ENCODE peak calls at places on chromosome 13, in six cellular contexts. One of them, this sample, is unnamed.

GRCh38 chr13:50081106-50081898 is 66.1 kb downstream of the KCNRG start:
- DNase-seq in heart left ventricle: peak
- DNase-seq in esophagus squamous epithelium: peak
- DNase-seq in Peyer's patch: peak
- DNase-seq in body of pancreas: peak
- DNase-seq in uterus: peak
- DNase-seq in this sample: peak

GRCh38 chr13:112053744-112054615 is 13.0 kb upstream of the SOX1 start:
- DNase-seq in heart left ventricle: no peak
- DNase-seq in uterus: no peak
- DNase-seq in body of pancreas: no peak
- DNase-seq in esophagus squamous epithelium: no peak
- DNase-seq in Peyer's patch: no peak
- DNase-seq in this sample: no peak

GRCh38 chr13:49976314-49977258 is 20.3 kb upstream of the TRIM13 start:
- DNase-seq in uterus: peak
- DNase-seq in Peyer's patch: peak
- DNase-seq in esophagus squamous epithelium: peak
- DNase-seq in heart left ventricle: peak
- DNase-seq in body of pancreas: peak
- DNase-seq in this sample: peak

GRCh38 chr13:97223711-97224461 is 1.8 kb downstream of the MBNL2 start:
- DNase-seq in esophagus squamous epithelium: no peak
- DNase-seq in uterus: peak
- DNase-seq in body of pancreas: peak
- DNase-seq in heart left ventricle: peak
- DNase-seq in Peyer's patch: peak
- DNase-seq in this sample: no peak

GRCh38 chr13:24802074-24802473 is 38.1 kb downstream of the RNF17 start:
- DNase-seq in Peyer's patch: no peak
- DNase-seq in esophagus squamous epithelium: no peak
- DNase-seq in body of pancreas: no peak
- DNase-seq in heart left ventricle: no peak
- DNase-seq in uterus: no peak
- DNase-seq in this sample: no peak

GRCh38 chr13:35818577-35819165 is 312.5 kb downstream of the DCLK1 start:
- DNase-seq in esophagus squamous epithelium: no peak
- DNase-seq in heart left ventricle: no peak
- DNase-seq in body of pancreas: no peak
- DNase-seq in Peyer's patch: no peak
- DNase-seq in uterus: no peak
- DNase-seq in this sample: no peak

GRCh38 chr13:109764474-109765292 is 21.7 kb downstream of the IRS2 start:
- DNase-seq in heart left ventricle: no peak
- DNase-seq in Peyer's patch: no peak
- DNase-seq in uterus: no peak
- DNase-seq in esophagus squamous epithelium: no peak
- DNase-seq in body of pancreas: no peak
- DNase-seq in this sample: no peak

GRCh38 chr13:25819856-25820530 is 231.8 kb downstream of the SHISA2 start:
- DNase-seq in body of pancreas: peak
- DNase-seq in uterus: no peak
- DNase-seq in heart left ventricle: no peak
- DNase-seq in Peyer's patch: no peak
- DNase-seq in esophagus squamous epithelium: no peak
- DNase-seq in this sample: no peak

GRCh38 chr13:45381196-45381595 is 37.0 kb downstream of the SLC25A30 start:
- DNase-seq in Peyer's patch: no peak
- DNase-seq in esophagus squamous epithelium: no peak
- DNase-seq in body of pancreas: no peak
- DNase-seq in uterus: no peak
- DNase-seq in heart left ventricle: no peak
- DNase-seq in this sample: peak

GRCh38 chr13:76833465-76833864 is 52.7 kb downstream of the KCTD12 start:
- DNase-seq in esophagus squamous epithelium: no peak
- DNase-seq in heart left ventricle: no peak
- DNase-seq in uterus: no peak
- DNase-seq in body of pancreas: no peak
- DNase-seq in Peyer's patch: no peak
- DNase-seq in this sample: no peak

GRCh38 chr13:76832258-76832988 is 53.8 kb downstream of the KCTD12 start:
- DNase-seq in uterus: no peak
- DNase-seq in body of pancreas: no peak
- DNase-seq in heart left ventricle: no peak
- DNase-seq in Peyer's patch: no peak
- DNase-seq in esophagus squamous epithelium: no peak
- DNase-seq in this sample: no peak

GRCh38 chr13:76836311-76836710 is 49.9 kb downstream of the KCTD12 start:
- DNase-seq in uterus: no peak
- DNase-seq in body of pancreas: no peak
- DNase-seq in Peyer's patch: no peak
- DNase-seq in esophagus squamous epithelium: no peak
- DNase-seq in heart left ventricle: no peak
- DNase-seq in this sample: no peak

GRCh38 chr13:76837811-76838210 is 48.4 kb downstream of the KCTD12 start:
- DNase-seq in Peyer's patch: no peak
- DNase-seq in heart left ventricle: no peak
- DNase-seq in esophagus squamous epithelium: no peak
- DNase-seq in uterus: no peak
- DNase-seq in body of pancreas: no peak
- DNase-seq in this sample: no peak
- H3K4me3 ChIP-seq in Peyer's patch: no peak
- H3K4me3 ChIP-seq in heart left ventricle: no peak
- H3K4me3 ChIP-seq in esophagus squamous epithelium: no peak
- H3K4me3 ChIP-seq in uterus: no peak
- H3K4me3 ChIP-seq in body of pancreas: no peak
- H3K4me3 ChIP-seq in this sample: no peak

GRCh38 chr13:110944121-110944967 is 29.5 kb upstream of the ANKRD10 start:
- DNase-seq in esophagus squamous epithelium: no peak
- DNase-seq in Peyer's patch: no peak
- DNase-seq in heart left ventricle: no peak
- DNase-seq in body of pancreas: peak
- DNase-seq in uterus: no peak
- DNase-seq in this sample: no peak
- TF ChIP-seq CTCF in esophagus squamous epithelium: peak
- TF ChIP-seq CTCF in Peyer's patch: peak
- TF ChIP-seq CTCF in heart left ventricle: peak
- TF ChIP-seq CTCF in body of pancreas: peak
- TF ChIP-seq CTCF in uterus: peak
- TF ChIP-seq CTCF in this sample: no peak

DNA sequence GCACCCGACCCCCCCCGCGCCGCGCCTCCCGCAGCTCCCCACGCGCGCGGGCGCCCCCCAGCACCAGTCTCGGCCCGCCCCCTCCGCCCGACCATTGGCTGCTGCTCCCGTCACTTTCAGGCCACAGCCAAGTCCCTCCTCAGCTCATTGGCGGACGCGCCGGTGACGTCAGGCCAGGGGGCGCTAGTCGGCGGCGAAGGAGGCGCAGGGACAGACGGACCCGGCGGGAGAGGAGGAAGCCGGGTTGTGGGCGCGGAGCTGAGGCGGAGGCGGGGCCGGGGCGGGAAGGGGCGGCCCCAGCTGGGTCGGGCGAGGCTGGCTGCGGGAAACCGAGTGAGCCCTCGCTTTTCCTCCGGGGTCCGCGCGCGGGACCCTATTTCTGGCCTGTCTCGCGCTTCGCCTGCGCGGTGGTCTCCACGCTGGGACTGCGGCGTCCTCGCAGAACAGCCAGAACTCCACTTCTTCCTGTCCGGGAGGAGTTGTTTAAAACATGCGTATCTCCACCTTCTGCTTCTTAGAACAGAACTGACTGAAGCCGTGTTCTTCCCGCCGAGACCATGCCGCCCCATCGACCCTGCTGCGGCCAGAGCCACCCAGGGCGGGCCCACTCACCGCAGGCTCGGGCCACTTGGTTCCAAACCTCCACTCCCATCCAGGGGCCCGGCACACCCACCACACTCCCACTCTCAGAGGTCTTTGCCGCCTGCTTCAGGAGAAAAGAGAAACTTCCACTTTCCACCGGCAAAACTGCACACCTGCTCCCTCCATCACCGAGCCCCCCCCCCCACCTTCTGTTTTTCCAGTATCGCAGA is 459 bp upstream of the TMTC4 start:
- DNase-seq in Peyer's patch: peak
- DNase-seq in esophagus squamous epithelium: peak
- DNase-seq in body of pancreas: peak
- DNase-seq in heart left ventricle: peak
- DNase-seq in uterus: peak
- DNase-seq in this sample: peak
- TF ChIP-seq POLR2A in Peyer's patch: no peak
- TF ChIP-seq POLR2A in esophagus squamous epithelium: peak
- TF ChIP-seq POLR2A in body of pancreas: peak
- TF ChIP-seq POLR2A in heart left ventricle: peak
- TF ChIP-seq POLR2A in uterus: peak
- TF ChIP-seq POLR2A in this sample: no peak

GRCh38 chr13:111007209-111007608 is 92.3 kb upstream of the ANKRD10 start:
- DNase-seq in esophagus squamous epithelium: no peak
- DNase-seq in Peyer's patch: no peak
- DNase-seq in body of pancreas: no peak
- DNase-seq in uterus: no peak
- DNase-seq in heart left ventricle: no peak
- DNase-seq in this sample: no peak
- H3K4me3 ChIP-seq in esophagus squamous epithelium: no peak
- H3K4me3 ChIP-seq in Peyer's patch: no peak
- H3K4me3 ChIP-seq in body of pancreas: no peak
- H3K4me3 ChIP-seq in uterus: no peak
- H3K4me3 ChIP-seq in heart left ventricle: no peak
- H3K4me3 ChIP-seq in this sample: no peak

GRCh38 chr13:91042870-91043269 is 304.6 kb upstream of the MIR17HG start:
- DNase-seq in esophagus squamous epithelium: no peak
- DNase-seq in uterus: no peak
- DNase-seq in Peyer's patch: no peak
- DNase-seq in heart left ventricle: no peak
- DNase-seq in body of pancreas: no peak
- DNase-seq in this sample: no peak

GRCh38 chr13:91045351-91046034 is 302.0 kb upstream of the MIR17HG start:
- DNase-seq in esophagus squamous epithelium: no peak
- DNase-seq in heart left ventricle: no peak
- DNase-seq in Peyer's patch: no peak
- DNase-seq in uterus: no peak
- DNase-seq in body of pancreas: no peak
- DNase-seq in this sample: no peak

GRCh38 chr13:91046715-91047327 is 300.7 kb upstream of the MIR17HG start:
- DNase-seq in Peyer's patch: no peak
- DNase-seq in uterus: no peak
- DNase-seq in body of pancreas: no peak
- DNase-seq in heart left ventricle: no peak
- DNase-seq in esophagus squamous epithelium: no peak
- DNase-seq in this sample: no peak
- TF ChIP-seq CTCF in Peyer's patch: no peak
- TF ChIP-seq CTCF in uterus: no peak
- TF ChIP-seq CTCF in body of pancreas: no peak
- TF ChIP-seq CTCF in heart left ventricle: no peak
- TF ChIP-seq CTCF in esophagus squamous epithelium: no peak
- TF ChIP-seq CTCF in this sample: no peak

DNA sequence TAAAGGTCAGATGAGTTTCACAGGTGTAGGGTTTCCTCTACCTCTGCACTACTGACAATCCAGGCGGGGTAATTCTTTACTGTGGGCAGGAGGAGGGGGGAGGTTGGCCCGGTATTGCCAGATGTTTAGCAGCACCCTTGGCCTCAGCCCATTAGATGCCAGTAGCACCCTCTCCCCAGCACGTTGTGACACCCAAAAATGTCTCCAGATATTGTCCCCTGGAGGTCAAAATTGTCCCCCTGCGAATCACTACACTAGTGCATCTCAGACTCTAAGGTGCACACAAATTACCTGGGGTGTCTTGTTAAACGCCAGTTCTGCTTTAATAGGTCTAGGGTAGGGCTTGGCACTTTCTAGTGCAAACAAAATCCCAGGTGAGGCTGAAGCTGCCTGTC is 3.4 kb upstream of the UBAC2 start:
- DNase-seq in heart left ventricle: no peak
- DNase-seq in body of pancreas: no peak
- DNase-seq in Peyer's patch: no peak
- DNase-seq in esophagus squamous epithelium: no peak
- DNase-seq in uterus: no peak
- DNase-seq in this sample: peak
- TF ChIP-seq POLR2A in heart left ventricle: no peak
- TF ChIP-seq POLR2A in body of pancreas: no peak
- TF ChIP-seq POLR2A in Peyer's patch: no peak
- TF ChIP-seq POLR2A in esophagus squamous epithelium: no peak
- TF ChIP-seq POLR2A in uterus: no peak
- TF ChIP-seq POLR2A in this sample: no peak

GRCh38 chr13:75478659-75479058 is 3.3 kb downstream of the TBC1D4 start:
- DNase-seq in uterus: no peak
- DNase-seq in Peyer's patch: no peak
- DNase-seq in body of pancreas: no peak
- DNase-seq in esophagus squamous epithelium: no peak
- DNase-seq in heart left ventricle: no peak
- DNase-seq in this sample: no peak
- H3K4me3 ChIP-seq in uterus: no peak
- H3K4me3 ChIP-seq in Peyer's patch: no peak
- H3K4me3 ChIP-seq in body of pancreas: no peak
- H3K4me3 ChIP-seq in esophagus squamous epithelium: no peak
- H3K4me3 ChIP-seq in heart left ventricle: peak
- H3K4me3 ChIP-seq in this sample: no peak